ENCODE peak calls at places on chromosomes 13 and 19, in five cellular contexts. G is vagina, A is A673, S is AG08395, O is head of caudate nucleus. F is an unnamed sample.
A peak's percentile ranks its signal among the peaks of the same experiment; 100 is the strongest.

GRCh38 chr13:65540064-65540635 is 1690.0 kb downstream of the PCDH9 start:
- DNase-seq in G (no peak), S (peak; percentile 2), A (peak; percentile 10), O (no peak), F (no peak)

GRCh38 chr13:51235756-51236564 is 13.8 kb downstream of the FAM124A start:
- DNase-seq in G (no peak), O (no peak), S (no peak), A (no peak), F (no peak)

GRCh38 chr13:113360446-113360845 is 3.5 kb downstream of the GRTP1 start:
- DNase-seq in O (no peak), S (no peak), G (no peak), A (no peak), F (no peak)

GRCh38 chr13:109146912-109147624 is 517.7 kb downstream of the MYO16 start:
- DNase-seq in A (peak; percentile 66), O (no peak), G (no peak), S (peak; percentile 83), F (no peak)

GRCh38 chr13:63636231-63636993 is 2220.8 kb upstream of the PCDH20 start:
- DNase-seq in G (no peak), O (no peak), A (peak; percentile 6), S (no peak), F (no peak)

GRCh38 chr19:42332059-42332458 is 6.6 kb downstream of the MEGF8 start:
- DNase-seq in G (no peak), O (no peak), A (no peak), S (no peak), F (peak; percentile 80)

GRCh38 chr13:109400625-109401257 is 385.6 kb downstream of the IRS2 start:
- DNase-seq in S (no peak), A (no peak), G (no peak), O (no peak), F (peak; percentile 57)

GRCh38 chr19:5507056-5507624 is 51.9 kb downstream of the ZNRF4 start:
- DNase-seq in S (no peak), O (no peak), G (no peak), A (no peak), F (no peak)

GRCh38 chr19:2150794-2151338 is 500 bp downstream of the AP3D1 start:
- DNase-seq in S (no peak), O (no peak), A (no peak), G (no peak), F (no peak)

GRCh38 chr13:95253033-95253432 is 48.2 kb downstream of the ABCC4 start:
- DNase-seq in G (no peak), O (no peak), A (no peak), S (no peak), F (no peak)

GRCh38 chr19:1093811-1094553 is 1.2 kb downstream of the POLR2E start:
- DNase-seq in S (no peak), G (no peak), O (no peak), A (no peak), F (no peak)

GRCh38 chr19:45402469-45403070 is 2.3 kb downstream of the PPP1R13L start:
- DNase-seq in S (peak; percentile 51), G (no peak), A (no peak), O (no peak), F (no peak)

GRCh38 chr13:39036212-39036611 is 1.7 kb downstream of the PROSER1 start:
- DNase-seq in A (no peak), G (no peak), O (no peak), S (no peak), F (no peak)

GRCh38 chr13:94308808-94309207 is 170.7 kb downstream of the DCT start:
- DNase-seq in A (no peak), S (no peak), O (no peak), G (no peak), F (no peak)

GRCh38 chr19:4099054-4099764 is 24.7 kb downstream of the MAP2K2 start:
- DNase-seq in G (no peak), S (no peak), A (no peak), O (no peak), F (no peak)

GRCh38 chr19:19021115-19021514 is 12.2 kb downstream of the SUGP2 start:
- DNase-seq in O (no peak), A (no peak), G (no peak), S (peak; percentile 56), F (no peak)

GRCh38 chr13:51266642-51267041 is 44.4 kb downstream of the FAM124A start:
- DNase-seq in O (no peak), S (no peak), A (no peak), G (no peak), F (no peak)

GRCh38 chr19:35774274-35775045 is 904 bp upstream of the ARHGAP33 start:
- DNase-seq in G (no peak), A (no peak), S (no peak), O (no peak), F (peak; percentile 25)

GRCh38 chr19:47687906-47688305 is 25.3 kb upstream of the EHD2 start:
- DNase-seq in G (no peak), A (no peak), O (no peak), S (no peak), F (no peak)

GRCh38 chr13:59673301-59673700 is 490.4 kb downstream of the DIAPH3 start:
- DNase-seq in A (no peak), G (no peak), S (no peak), O (no peak), F (no peak)

GRCh38 chr13:101655435-101655834 is 203.0 kb downstream of the ITGBL1 start:
- DNase-seq in G (no peak), A (no peak), O (no peak), S (no peak), F (no peak)

GRCh38 chr13:61410266-61410665 is 5.4 kb downstream of the PCDH20 start:
- DNase-seq in S (no peak), G (no peak), O (no peak), A (no peak), F (no peak)

GRCh38 chr19:12092065-12092867 is 27.7 kb downstream of the ZNF844 start:
- DNase-seq in G (no peak), O (peak; percentile 86), S (peak; percentile 96), A (peak; percentile 97), F (peak; percentile 40)

GRCh38 chr19:52992109-52993004 is 21.4 kb upstream of the ERVV-1 start:
- DNase-seq in G (no peak), O (no peak), S (no peak), A (no peak), F (peak; percentile 85)

GRCh38 chr19:12137541-12137940 is 2.6 kb downstream of the ZNF20 start:
- DNase-seq in O (no peak), S (no peak), G (no peak), A (peak; percentile 25), F (no peak)

F was measured in G401.